ENCODE peak calls at places on chromosome 15, in five cellular contexts. H is right cardiac atrium, U is spleen, X is transverse colon, N is ovary. O is an unnamed sample.

GRCh38 chr15:27057904-27058645 is 87.1 kb downstream of the GABRG3 start:
- DNase-seq in H (no peak), U (no peak), X (no peak), N (no peak), O (no peak)

GRCh38 chr15:40328711-40329240 is 5.3 kb downstream of the INAFM2 start:
- DNase-seq in H (no peak), U (no peak), X (no peak), N (no peak), O (no peak)

GRCh38 chr15:88465633-88466219 is 1.5 kb downstream of the MRPL46 start:
- DNase-seq in H (no peak), U (no peak), X (no peak), N (no peak), O (no peak)

GRCh38 chr15:91055548-91056331 is 33.3 kb upstream of the VPS33B start:
- DNase-seq in H (peak; percentile 60), U (no peak), X (peak; percentile 57), N (no peak), O (no peak)

GRCh38 chr15:70284438-70285214 is 186.9 kb upstream of the TLE3 start:
- DNase-seq in H (no peak), U (no peak), X (no peak), N (no peak), O (peak; percentile 73)

GRCh38 chr15:40807888-40808194 is 568 bp upstream of the DNAJC17 start:
- DNase-seq in H (no peak), U (no peak), X (no peak), N (no peak), O (no peak)

GRCh38 chr15:73051402-73051810 is 857 bp upstream of the NEO1 start:
- DNase-seq in H (peak; percentile 87), U (no peak), X (peak; percentile 78), N (peak; percentile 62), O (no peak)

GRCh38 chr15:77632760-77633133 is at the start of gene LINGO1:
- DNase-seq in H (peak; percentile 63), U (no peak), X (no peak), N (no peak), O (peak; percentile 44)

GRCh38 chr15:101522621-101523559 is 33.4 kb upstream of the PCSK6 start:
- DNase-seq in H (no peak), U (no peak), X (no peak), N (no peak), O (no peak)

GRCh38 chr15:39462691-39463090 is 118.2 kb upstream of the THBS1 start:
- DNase-seq in H (no peak), U (no peak), X (no peak), N (no peak), O (no peak)

GRCh38 chr15:48336940-48337339 is 5.7 kb downstream of the DUT start:
- DNase-seq in H (peak; percentile 28), U (no peak), X (no peak), N (no peak), O (no peak)

GRCh38 chr15:49232407-49232806 is 62.4 kb downstream of the GALK2 start:
- DNase-seq in H (no peak), U (no peak), X (no peak), N (no peak), O (no peak)

GRCh38 chr15:73781038-73781925 is 28.1 kb upstream of the INSYN1 start:
- DNase-seq in H (peak; percentile 25), U (no peak), X (no peak), N (no peak), O (no peak)

GRCh38 chr15:44188810-44189209 is 6.3 kb downstream of the FRMD5 start:
- DNase-seq in H (no peak), U (no peak), X (no peak), N (no peak), O (no peak)

GRCh38 chr15:52329980-52330379 is 34.4 kb upstream of the MYO5C start:
- DNase-seq in H (no peak), U (no peak), X (no peak), N (no peak), O (no peak)

GRCh38 chr15:76339302-76340197 is 3.0 kb downstream of the ISL2 start:
- DNase-seq in H (no peak), U (no peak), X (peak; percentile 23), N (no peak), O (no peak)

GRCh38 chr15:64004582-64004981 is 41.7 kb downstream of the DAPK2 start:
- DNase-seq in H (no peak), U (no peak), X (peak; percentile 80), N (no peak), O (no peak)

GRCh38 chr15:76321602-76322001 is 10.3 kb upstream of the ETFA start:
- DNase-seq in H (no peak), U (no peak), X (no peak), N (no peak), O (no peak)

GRCh38 chr15:85311647-85312046 is 68.8 kb upstream of the AKAP13 start:
- DNase-seq in H (no peak), U (no peak), X (no peak), N (no peak), O (no peak)

GRCh38 chr15:85313339-85313738 is 67.1 kb upstream of the AKAP13 start:
- DNase-seq in H (no peak), U (no peak), X (no peak), N (no peak), O (no peak)

GRCh38 chr15:85314139-85314538 is 66.3 kb upstream of the AKAP13 start:
- DNase-seq in H (no peak), U (no peak), X (no peak), N (no peak), O (no peak)

GRCh38 chr15:85312486-85312885 is 67.9 kb upstream of the AKAP13 start:
- DNase-seq in H (no peak), U (no peak), X (no peak), N (no peak), O (no peak)

DNA sequence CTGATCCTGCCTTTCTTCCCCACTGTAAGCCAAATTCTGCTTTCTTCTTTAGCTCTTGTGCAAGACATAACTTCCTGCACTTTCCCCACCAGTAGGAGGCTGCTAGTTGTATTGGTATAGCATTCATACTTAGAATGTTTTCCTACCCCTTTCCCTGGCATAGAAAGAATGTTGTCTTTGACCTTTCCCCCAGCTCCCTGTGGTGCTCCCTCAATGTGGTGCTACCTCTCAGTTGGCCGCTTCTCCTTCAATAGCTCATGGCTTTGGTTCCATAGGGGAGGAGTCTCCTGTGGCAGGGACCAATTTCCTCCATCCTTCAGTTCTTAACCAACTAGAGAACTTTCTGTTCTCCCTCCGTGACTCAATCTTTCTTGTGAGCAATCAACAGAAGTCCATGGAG is 67.5 kb upstream of the AKAP13 start:
- DNase-seq in H (no peak), U (no peak), X (no peak), N (no peak), O (no peak)
- H3K4me1 ChIP-seq in H (no peaks in the 10 kb centered on the region), U (peaks cover 17% of the 10 kb centered on the region), X (peaks cover 13% of the 10 kb centered on the region), N (peaks cover 4% of the 10 kb centered on the region), O (no peaks in the 10 kb centered on the region)

GRCh38 chr15:25862087-25862468 is 1.0 kb downstream of the ATP10A start:
- DNase-seq in H (peak; percentile 54), U (no peak), X (no peak), N (no peak), O (no peak)

GRCh38 chr15:25862469-25863066 is 559 bp downstream of the ATP10A start:
- DNase-seq in H (peak; percentile 60), U (no peak), X (no peak), N (no peak), O (no peak)

GRCh38 chr15:25858952-25859760 is 4.0 kb downstream of the ATP10A start:
- DNase-seq in H (no peak), U (no peak), X (no peak), N (no peak), O (no peak)

GRCh38 chr15:25859838-25860645 is 3.1 kb downstream of the ATP10A start:
- DNase-seq in H (peak; percentile 61), U (no peak), X (no peak), N (no peak), O (no peak)

DNA sequence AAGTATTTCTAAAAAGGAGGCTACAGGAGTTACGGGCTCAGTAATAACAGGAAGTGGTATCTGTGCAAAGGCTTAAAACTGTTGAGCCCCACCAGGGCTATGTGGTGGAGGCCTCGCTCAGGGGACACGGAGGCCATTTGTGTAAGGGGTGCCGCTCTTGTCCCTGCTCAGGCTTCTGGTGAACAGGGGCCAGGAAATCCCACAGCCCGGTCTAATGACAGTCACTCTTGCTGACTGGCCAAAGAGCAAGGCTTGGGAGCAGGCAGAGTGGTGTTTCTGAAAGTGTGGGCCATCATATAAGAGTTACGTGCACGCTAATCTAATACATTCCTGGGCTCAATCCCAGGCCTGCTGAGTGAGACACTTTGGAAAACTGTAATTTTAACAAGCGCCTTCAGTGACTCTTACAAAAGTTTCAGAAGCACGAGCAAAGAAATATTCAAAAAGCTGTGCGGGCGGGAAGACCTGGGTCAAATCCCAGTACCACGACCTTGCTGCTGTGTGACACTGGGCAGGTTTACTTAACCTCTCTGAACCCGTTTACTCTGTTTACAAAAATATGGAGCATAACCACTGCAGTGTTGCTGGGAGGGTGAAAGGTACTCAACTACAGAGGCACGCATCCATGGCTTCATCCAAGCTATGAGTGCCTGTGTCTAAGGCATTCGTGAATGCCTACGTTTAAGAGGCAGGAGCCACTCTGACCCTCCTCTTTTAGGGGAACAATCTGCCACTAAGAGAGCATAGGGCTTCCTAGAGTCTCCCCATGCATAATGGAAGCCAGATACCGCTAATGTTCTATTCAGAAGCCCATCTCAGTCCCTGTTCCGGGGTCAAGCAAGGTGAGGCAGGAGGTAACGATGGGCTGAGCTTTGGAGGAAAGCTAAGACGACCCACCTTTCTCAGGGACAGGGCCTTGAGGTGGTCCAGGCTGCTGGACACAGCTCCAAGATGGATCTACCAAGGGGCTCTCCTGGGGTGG is 2.0 kb downstream of the ATP10A start:
- DNase-seq in H (no peak), U (no peak), X (peak; percentile 22), N (no peak), O (no peak)
- H3K4me3 ChIP-seq in H (peak overlapping the region; percentile 52), U (peak overlapping the region; percentile 80), X (peak overlapping the region; percentile 62), N (peak overlapping the region; percentile 42), O (peak overlapping the region; percentile 41)

DNA sequence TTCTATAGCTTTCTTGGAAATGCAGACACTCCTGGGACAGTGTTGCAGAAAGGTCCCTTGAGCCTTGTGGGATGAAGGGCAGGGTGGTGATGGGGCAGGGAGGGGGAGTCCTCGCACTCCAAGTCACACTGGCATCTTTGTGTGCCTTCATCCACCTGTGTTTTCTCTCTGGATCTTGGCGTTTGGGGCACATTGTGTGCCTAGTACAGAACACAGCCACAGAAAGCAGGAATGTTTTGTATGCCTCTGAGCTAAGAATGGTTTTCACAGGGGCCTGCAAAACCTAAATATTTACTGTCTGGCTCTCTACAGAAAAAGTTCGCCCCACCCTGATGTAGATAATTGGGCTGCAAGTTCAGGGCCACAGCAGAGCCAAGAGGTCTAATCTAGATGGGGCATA is 5.7 kb downstream of the MYZAP start:
- DNase-seq in H (no peak), U (no peak), X (no peak), N (no peak), O (no peak)
- H3K4me1 ChIP-seq in H (peaks cover 13% of the 10 kb centered on the region), U (peaks cover 9% of the 10 kb centered on the region), X (peaks cover 15% of the 10 kb centered on the region), N (peaks cover 11% of the 10 kb centered on the region), O (peaks cover 55% of the 10 kb centered on the region)

GRCh38 chr15:65722191-65722590 is 69.9 kb downstream of the DENND4A start:
- DNase-seq in H (no peak), U (no peak), X (no peak), N (no peak), O (no peak)

GRCh38 chr15:65724479-65724878 is 67.6 kb downstream of the DENND4A start:
- DNase-seq in H (no peak), U (no peak), X (no peak), N (no peak), O (no peak)

GRCh38 chr15:65723786-65724354 is 68.2 kb downstream of the DENND4A start:
- DNase-seq in H (no peak), U (no peak), X (no peak), N (no peak), O (no peak)
- H3K4me3 ChIP-seq in H (no peak overlapping the region), U (no peak overlapping the region), X (no peak overlapping the region), N (no peak overlapping the region), O (no peak overlapping the region)

GRCh38 chr15:66720206-66721010 is 18.4 kb downstream of the SMAD6 start:
- DNase-seq in H (peak; percentile 79), U (no peak), X (no peak), N (no peak), O (no peak)
- H3K4me1 ChIP-seq in H (peaks cover 35% of the 10 kb centered on the region), U (peaks cover under 1% of the 10 kb centered on the region), X (peaks cover under 1% of the 10 kb centered on the region), N (peaks cover 10% of the 10 kb centered on the region), O (peaks cover 1% of the 10 kb centered on the region)